ENCODE peak calls at places on chromosomes 16 and 17, in nine cellular contexts. P is mucosa of descending colon, A is tibial artery, J is progenitor cell of endocrine pancreas, D is tibial nerve, F is cardiac muscle cell, G is left ventricle myocardium inferior, I is AG10803, E is RWPE2. M is an unnamed sample.

GRCh38 chr17:31825961-31826691 is 32.9 kb downstream of the COPRS start:
- DNase-seq in P (peak; percentile 42), A (peak; percentile 82), J (no peak), D (no peak), F (no peak), G (no peak), I (peak; percentile 21), E (peak; percentile 70), M (no peak)

GRCh38 chr17:41773731-41774193 is 12.7 kb downstream of the JUP start:
- DNase-seq in P (peak; percentile 51), A (no peak), J (no peak), D (no peak), F (peak; percentile 20), G (no peak), I (no peak), E (no peak), M (no peak)

GRCh38 chr17:21689604-21690003 is 2.7 kb upstream of the KCNJ18 start:
- DNase-seq in P (no peak), A (peak; percentile 89), J (no peak), D (peak; percentile 47), F (no peak), G (no peak), I (peak; percentile 84), E (peak; percentile 77), M (peak; percentile 91)

GRCh38 chr17:17484451-17484899 is 7.7 kb downstream of the MED9 start:
- DNase-seq in P (no peak), A (no peak), J (no peak), D (no peak), F (no peak), G (no peak), I (no peak), E (no peak), M (peak; percentile 49)

GRCh38 chr17:50806141-50806643 is 29.2 kb upstream of the WFIKKN2 start:
- DNase-seq in P (no peak), A (no peak), J (no peak), D (no peak), F (no peak), G (no peak), I (no peak), E (no peak), M (no peak)

GRCh38 chr16:58773870-58774269 is 39.8 kb upstream of the GOT2 start:
- DNase-seq in P (no peak), A (no peak), J (no peak), D (no peak), F (no peak), G (no peak), I (no peak), E (no peak), M (no peak)

GRCh38 chr16:14399397-14400284 is 230.4 kb downstream of the PARN start:
- DNase-seq in P (no peak), A (peak; percentile 90), J (no peak), D (peak; percentile 56), F (peak; percentile 19), G (peak; percentile 33), I (peak; percentile 78), E (no peak), M (no peak)

GRCh38 chr16:17591655-17592405 is 121.1 kb upstream of the XYLT1 start:
- DNase-seq in P (no peak), A (no peak), J (no peak), D (no peak), F (no peak), G (no peak), I (no peak), E (no peak), M (no peak)

GRCh38 chr16:52545544-52546262 is 1.2 kb downstream of the TOX3 start:
- DNase-seq in P (peak; percentile 53), A (no peak), J (no peak), D (no peak), F (peak; percentile 21), G (no peak), I (no peak), E (no peak), M (no peak)

GRCh38 chr16:49750341-49751011 is 105.4 kb downstream of the ZNF423 start:
- DNase-seq in P (no peak), A (no peak), J (no peak), D (no peak), F (no peak), G (no peak), I (no peak), E (no peak), M (no peak)

GRCh38 chr16:26269663-26270062 is 577.9 kb downstream of the HS3ST4 start:
- DNase-seq in P (no peak), A (no peak), J (no peak), D (no peak), F (no peak), G (no peak), I (no peak), E (no peak), M (no peak)

GRCh38 chr17:72466606-72467005 is 345.8 kb downstream of the SOX9 start:
- DNase-seq in P (no peak), A (peak; percentile 15), J (no peak), D (no peak), F (no peak), G (no peak), I (no peak), E (no peak), M (no peak)

GRCh38 chr17:49723423-49723822 is 15.7 kb upstream of the SLC35B1 start:
- DNase-seq in P (no peak), A (peak; percentile 72), J (no peak), D (no peak), F (peak; percentile 19), G (peak; percentile 83), I (no peak), E (no peak), M (no peak)

GRCh38 chr16:81521141-81521626 is 76.6 kb downstream of the CMIP start:
- DNase-seq in P (peak; percentile 53), A (peak; percentile 62), J (no peak), D (no peak), F (no peak), G (no peak), I (no peak), E (no peak), M (peak; percentile 72)

GRCh38 chr16:81737885-81738536 is 41.1 kb upstream of the PLCG2 start:
- DNase-seq in P (peak; percentile 87), A (peak; percentile 82), J (peak; percentile 75), D (peak; percentile 81), F (peak; percentile 82), G (peak; percentile 71), I (peak; percentile 51), E (peak; percentile 95), M (no peak)

GRCh38 chr17:44899074-44899782 is at the start of gene EFTUD2:
- DNase-seq in P (peak; percentile 94), A (peak; percentile 93), J (peak; percentile 82), D (peak; percentile 92), F (peak; percentile 91), G (peak; percentile 92), I (peak; percentile 88), E (peak; percentile 91), M (peak; percentile 94)

DNA sequence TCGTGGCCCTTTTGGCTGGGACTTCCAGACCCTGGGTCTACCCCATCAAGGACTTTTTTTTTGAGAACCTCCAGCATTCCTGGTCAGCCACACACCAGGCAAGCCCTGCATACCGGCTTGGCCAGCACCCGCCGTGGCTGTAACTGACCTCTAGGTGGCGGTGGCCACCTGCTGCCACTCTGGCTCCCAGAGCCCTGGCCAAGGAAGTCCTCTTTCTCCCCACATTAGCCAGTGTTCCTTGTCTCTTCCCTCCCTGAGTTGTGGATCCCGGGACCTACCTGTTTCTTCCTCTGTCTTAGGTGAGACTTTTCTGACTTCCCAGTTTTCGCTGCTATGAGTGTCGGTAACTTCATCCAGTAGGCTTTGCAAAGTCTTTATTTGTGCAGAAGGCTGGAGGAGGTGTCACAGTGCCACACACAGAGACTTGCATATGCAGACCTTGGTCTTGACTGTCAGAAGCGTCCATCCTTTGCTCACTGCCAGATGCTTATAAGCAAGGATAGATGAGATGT is 348.3 kb downstream of the CPPED1 start:
- DNase-seq in P (peak; percentile 75), A (no peak), J (peak; percentile 56), D (peak; percentile 17), F (peak; percentile 80), G (peak; percentile 42), I (peak; percentile 63), E (no peak), M (no peak)
- TF ChIP-seq CTCF in P (peak; percentile 71), A (peak; percentile 61), J (peak; percentile 98), D (peak; percentile 77), F (peak; percentile 92), G (peak; percentile 91), I (peak; percentile 87), E (peak; percentile 86), M (peak; percentile 91)

GRCh38 chr16:65702707-65703402 is 581.0 kb upstream of the CDH11 start:
- DNase-seq in P (no peak), A (no peak), J (no peak), D (no peak), F (peak; percentile 6), G (no peak), I (no peak), E (no peak), M (no peak)

GRCh38 chr16:65700599-65700998 is 578.7 kb upstream of the CDH11 start:
- DNase-seq in P (no peak), A (no peak), J (no peak), D (no peak), F (no peak), G (no peak), I (peak; percentile 40), E (no peak), M (no peak)

GRCh38 chr16:65697516-65697915 is 575.7 kb upstream of the CDH11 start:
- DNase-seq in P (no peak), A (no peak), J (no peak), D (no peak), F (no peak), G (no peak), I (no peak), E (no peak), M (no peak)

GRCh38 chr16:65698943-65699342 is 577.1 kb upstream of the CDH11 start:
- DNase-seq in P (no peak), A (no peak), J (no peak), D (no peak), F (peak; percentile 15), G (no peak), I (peak; percentile 54), E (no peak), M (no peak)

DNA sequence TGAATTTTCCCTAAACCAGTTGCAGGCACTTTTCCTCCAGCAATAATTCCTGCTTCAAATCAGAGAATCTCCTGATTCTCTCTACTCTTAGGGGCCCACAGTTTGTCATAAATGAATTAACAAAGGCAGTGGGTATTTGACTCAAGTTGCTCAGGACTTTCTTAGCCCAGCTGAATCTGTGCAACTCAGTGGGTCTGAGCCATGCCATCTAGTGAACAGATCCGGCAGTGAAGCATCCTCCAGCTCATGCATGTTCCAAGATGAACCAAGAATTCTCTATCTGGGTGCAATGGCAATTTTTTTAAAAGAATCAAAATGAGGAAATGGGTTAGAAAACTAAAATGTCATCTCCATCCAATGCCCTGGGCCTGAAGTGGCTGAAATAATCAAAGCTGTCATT is 575.2 kb upstream of the CDH11 start:
- DNase-seq in P (no peak), A (no peak), J (no peak), D (no peak), F (no peak), G (no peak), I (no peak), E (no peak), M (no peak)
- TF ChIP-seq CTCF in P (no peak), A (no peak), J (no peak), D (no peak), F (peak; percentile 32), G (no peak), I (peak; percentile 33), E (peak; percentile 19), M (peak; percentile 37)

GRCh38 chr16:83743241-83743640 is 64.5 kb upstream of the HSBP1 start:
- DNase-seq in P (no peak), A (no peak), J (no peak), D (no peak), F (no peak), G (no peak), I (no peak), E (no peak), M (no peak)
- TF ChIP-seq CTCF in P (no peak), A (no peak), J (no peak), D (no peak), F (no peak), G (no peak), I (no peak), E (no peak), M (no peak)

GRCh38 chr17:33038740-33039139 is 47.1 kb downstream of the SPACA3 start:
- DNase-seq in P (peak; percentile 71), A (no peak), J (peak; percentile 60), D (no peak), F (peak; percentile 58), G (no peak), I (peak; percentile 40), E (no peak), M (no peak)
- TF ChIP-seq CTCF in P (peak; percentile 51), A (peak; percentile 33), J (peak; percentile 83), D (peak; percentile 33), F (peak; percentile 90), G (peak; percentile 77), I (peak; percentile 60), E (peak; percentile 57), M (peak; percentile 70)